ENCODE peak calls at places on chromosomes 3 and 15, in five cellular contexts. N is GM12865, I is choroid plexus epithelial cell, T is transverse colon, C is testis. M is an unnamed sample.

GRCh38 chr3:52469001-52469400 is 13.6 kb downstream of the NISCH start:
- DNase-seq in I (no peak), C (no peak), N (no peak), T (no peak), M (no peak)

GRCh38 chr3:65946438-65946837 is 92.3 kb downstream of the MAGI1 start:
- DNase-seq in T (no peak), N (no peak), C (no peak), I (peak; percentile 60), M (peak; percentile 91)

GRCh38 chr3:146019508-146019907 is 141.5 kb downstream of the PLOD2 start:
- DNase-seq in T (no peak), N (no peak), C (no peak), I (no peak), M (peak; percentile 63)

GRCh38 chr15:86355798-86356197 is 276.1 kb downstream of the AGBL1 start:
- DNase-seq in N (no peak), T (no peak), I (no peak), C (peak; percentile 15), M (no peak)

GRCh38 chr3:52240059-52240885 is 1.3 kb upstream of the TWF2 start:
- DNase-seq in I (peak; percentile 98), N (peak; percentile 85), T (peak; percentile 62), C (peak; percentile 86), M (peak; percentile 93)

GRCh38 chr15:39623550-39623931 is 42.7 kb downstream of the THBS1 start:
- DNase-seq in C (no peak), I (no peak), T (no peak), N (peak; percentile 95), M (no peak)

GRCh38 chr3:171878441-171879225 is 35.5 kb downstream of the TMEM212 start:
- DNase-seq in T (no peak), C (no peak), I (peak; percentile 88), N (no peak), M (peak; percentile 84)

GRCh38 chr15:68797157-68797556 is 23.5 kb downstream of the ANP32A start:
- DNase-seq in N (peak; percentile 76), T (no peak), I (no peak), C (no peak), M (no peak)

GRCh38 chr3:11120091-11120845 is 34.0 kb upstream of the HRH1 start:
- DNase-seq in T (no peak), I (peak; percentile 44), N (no peak), C (no peak), M (peak; percentile 71)

GRCh38 chr3:54533856-54534255 is 394.0 kb downstream of the LRTM1 start:
- DNase-seq in T (no peak), I (no peak), C (no peak), N (no peak), M (no peak)

GRCh38 chr3:183151716-183152385 is 10.7 kb downstream of the LAMP3 start:
- DNase-seq in T (no peak), I (no peak), N (peak; percentile 20), C (no peak), M (no peak)

GRCh38 chr3:57706462-57706861 is 13.6 kb upstream of the DENND6A start:
- DNase-seq in I (peak; percentile 58), N (no peak), C (no peak), T (no peak), M (peak; percentile 51)

GRCh38 chr3:156151824-156152428 is 31.5 kb downstream of the KCNAB1 start:
- DNase-seq in I (peak; percentile 85), N (peak; percentile 77), C (peak; percentile 86), T (peak; percentile 73), M (peak; percentile 86)

GRCh38 chr15:76330281-76330680 is 6.3 kb upstream of the ISL2 start:
- DNase-seq in I (peak; percentile 75), N (no peak), C (peak; percentile 72), T (peak; percentile 47), M (peak; percentile 68)

GRCh38 chr3:27533718-27534578 is 49.8 kb upstream of the SLC4A7 start:
- DNase-seq in I (peak; percentile 93), N (peak; percentile 79), C (no peak), T (peak; percentile 29), M (peak; percentile 99)

GRCh38 chr15:40456738-40457137 is 14.0 kb upstream of the CHST14 start:
- DNase-seq in T (no peak), I (no peak), C (no peak), N (no peak), M (no peak)

GRCh38 chr3:156516284-156516683 is 38.6 kb downstream of the SSR3 start:
- DNase-seq in I (no peak), C (peak; percentile 44), T (no peak), N (no peak), M (peak; percentile 23)

GRCh38 chr15:70127288-70127746 is 29.6 kb upstream of the TLE3 start:
- DNase-seq in C (no peak), I (no peak), T (peak; percentile 37), N (peak; percentile 54), M (peak; percentile 57)

GRCh38 chr15:34709866-34710265 is 44.9 kb downstream of the GJD2 start:
- DNase-seq in N (no peak), T (no peak), C (no peak), I (peak; percentile 38), M (peak; percentile 45)

GRCh38 chr15:66985653-66986052 is 79.7 kb upstream of the SMAD3 start:
- DNase-seq in T (no peak), I (no peak), N (no peak), C (no peak), M (no peak)

GRCh38 chr15:90184786-90185704 is 16.1 kb upstream of the SEMA4B start:
- DNase-seq in I (no peak), T (peak; percentile 81), C (peak; percentile 79), N (peak; percentile 86), M (peak; percentile 64)

GRCh38 chr15:67097893-67098740 is 32.7 kb downstream of the SMAD3 start:
- DNase-seq in N (no peak), T (peak; percentile 48), I (peak; percentile 89), C (peak; percentile 59), M (peak; percentile 93)

GRCh38 chr15:25170781-25171110 is 216.0 kb downstream of the SNRPN start:
- DNase-seq in I (no peak), C (no peak), T (no peak), N (no peak), M (no peak)

GRCh38 chr3:126083511-126083912 is 412 bp downstream of the SLC41A3 start:
- DNase-seq in T (peak; percentile 51), C (peak; percentile 58), N (peak; percentile 65), I (peak; percentile 39), M (peak; percentile 37)

GRCh38 chr3:46087871-46088270 is 60.6 kb upstream of the XCR1 start:
- DNase-seq in N (peak; percentile 37), T (no peak), C (no peak), I (peak; percentile 85), M (peak; percentile 68)
- TF ChIP-seq CTCF in N (peak; percentile 6), T (no peak), C (no peak), I (peak; percentile 68), M (peak; percentile 21)

DNA sequence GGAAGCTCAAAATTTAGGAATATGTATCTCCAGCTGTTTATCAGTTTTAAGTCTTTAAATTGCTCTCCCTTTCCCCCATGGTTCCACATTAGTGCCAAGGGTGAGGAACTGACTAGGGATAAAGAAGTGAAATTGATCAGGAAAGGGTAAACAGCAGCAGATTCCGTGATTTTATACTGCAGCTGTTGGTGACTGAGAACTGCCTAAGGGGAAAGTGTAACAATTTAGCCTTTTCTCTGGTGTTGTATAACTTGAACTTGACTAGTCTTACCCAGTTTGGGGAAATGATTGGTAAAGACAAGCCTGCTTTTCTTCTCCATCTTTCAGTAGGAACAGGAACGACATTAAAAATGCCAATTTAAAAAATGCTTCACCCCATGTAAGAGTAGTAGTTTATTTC is 5.0 kb downstream of the SPRED1 start:
- DNase-seq in N (no peak), T (no peak), I (no peak), C (no peak), M (no peak)
- H3K4me3 ChIP-seq in N (no peak overlapping the region), T (no peak overlapping the region), I (peak overlapping the region; percentile 9), C (no peak overlapping the region), M (peak overlapping the region; percentile 9)

GRCh38 chr3:69855436-69856162 is 116.3 kb downstream of the MITF start:
- DNase-seq in C (no peak), N (no peak), I (peak; percentile 84), T (no peak), M (peak; percentile 48)
- TF ChIP-seq CTCF in C (no peak), N (no peak), I (peak; percentile 61), T (no peak), M (peak; percentile 54)

DNA sequence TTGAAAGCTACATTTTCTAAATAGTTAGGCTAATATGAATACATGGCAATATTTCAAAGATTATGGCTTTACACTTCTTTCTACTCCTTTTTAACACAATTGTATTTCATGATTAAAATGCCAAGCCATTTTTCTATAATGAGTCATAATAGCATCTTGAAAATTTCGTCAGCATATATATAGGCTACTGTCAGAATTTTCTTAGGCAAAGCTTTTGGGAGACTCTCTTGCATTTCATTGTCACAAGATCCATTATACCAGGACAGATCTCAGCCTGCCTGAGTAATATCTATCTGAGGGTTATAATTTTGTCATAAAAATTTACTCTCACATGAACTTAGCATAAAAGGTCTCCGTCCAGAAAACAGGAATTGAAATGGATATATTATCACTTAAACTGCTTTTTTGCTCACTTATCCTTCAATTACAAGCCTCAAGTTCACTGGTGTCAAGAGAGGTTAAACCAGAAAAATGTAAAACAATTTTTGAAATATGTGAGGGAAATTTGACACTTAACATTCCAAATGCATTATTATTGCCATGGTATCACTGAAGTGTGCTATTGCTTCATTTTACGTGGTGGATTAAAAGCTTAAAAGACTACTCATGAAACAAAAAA is 37.2 kb downstream of the CPA3 start:
- DNase-seq in N (no peak), T (no peak), C (no peak), I (peak; percentile 84), M (peak; percentile 69)
- H3K4me3 ChIP-seq in N (no peak overlapping the region), T (no peak overlapping the region), C (no peak overlapping the region), I (no peak overlapping the region), M (no peak overlapping the region)

DNA sequence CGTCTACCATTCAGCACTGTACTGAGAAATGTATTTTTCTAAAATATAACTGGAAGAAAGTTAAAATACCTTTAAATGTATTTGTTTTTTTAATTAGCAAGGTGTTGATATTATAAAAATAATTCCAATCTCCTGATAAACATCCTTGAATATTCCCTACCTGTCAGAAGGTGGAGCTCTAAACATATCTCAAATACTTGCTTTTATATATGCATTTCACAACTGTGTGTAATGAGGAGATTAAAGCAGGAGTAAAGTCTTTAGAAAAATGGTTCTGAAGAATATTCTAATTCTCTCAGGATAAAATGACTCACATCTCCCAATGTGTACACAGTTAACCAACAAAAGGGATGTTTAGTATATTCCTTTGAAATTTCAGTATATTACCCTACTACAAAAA is 422.7 kb downstream of the PLCL2 start:
- DNase-seq in I (peak; percentile 19), N (no peak), T (no peak), C (no peak), M (peak; percentile 7)
- TF ChIP-seq CTCF in I (peak; percentile 24), N (no peak), T (no peak), C (no peak), M (no peak)